ENCODE peak calls at places on chromosome 11, in four cellular contexts. One of them, this sample, is unnamed.

GRCh38 chr11:3206128-3206921 is 12.3 kb downstream of the MRGPRG start:
- DNase-seq in fibroblast of mammary gland: no peak
- DNase-seq in stimulated activated CD4-positive, alpha-beta T cell treated with anti-CD3 and anti-CD28 coated beads, Interleukin-1b, Interleukin-23, amount 100 ng/mL, for 24 hours: no peak
- DNase-seq in ovary: no peak
- DNase-seq in this sample: no peak

GRCh38 chr11:57479925-57480324 is 19.6 kb downstream of the RTN4RL2 start:
- DNase-seq in fibroblast of mammary gland: no peak
- DNase-seq in stimulated activated CD4-positive, alpha-beta T cell treated with anti-CD3 and anti-CD28 coated beads, Interleukin-1b, Interleukin-23, amount 100 ng/mL, for 24 hours: no peak
- DNase-seq in ovary: no peak
- DNase-seq in this sample: no peak

GRCh38 chr11:132792341-132793140 is 739.8 kb downstream of the OPCML start:
- DNase-seq in fibroblast of mammary gland: no peak
- DNase-seq in stimulated activated CD4-positive, alpha-beta T cell treated with anti-CD3 and anti-CD28 coated beads, Interleukin-1b, Interleukin-23, amount 100 ng/mL, for 24 hours: no peak
- DNase-seq in ovary: no peak
- DNase-seq in this sample: no peak

GRCh38 chr11:130765951-130766649 is 150.2 kb downstream of the SNX19 start:
- DNase-seq in fibroblast of mammary gland: peak
- DNase-seq in stimulated activated CD4-positive, alpha-beta T cell treated with anti-CD3 and anti-CD28 coated beads, Interleukin-1b, Interleukin-23, amount 100 ng/mL, for 24 hours: no peak
- DNase-seq in ovary: no peak
- DNase-seq in this sample: no peak

GRCh38 chr11:65478411-65479183 is 20.2 kb upstream of the MALAT1 start:
- DNase-seq in fibroblast of mammary gland: peak
- DNase-seq in stimulated activated CD4-positive, alpha-beta T cell treated with anti-CD3 and anti-CD28 coated beads, Interleukin-1b, Interleukin-23, amount 100 ng/mL, for 24 hours: no peak
- DNase-seq in ovary: peak
- DNase-seq in this sample: no peak

GRCh38 chr11:7577883-7578242 is 64.1 kb downstream of the PPFIBP2 start:
- DNase-seq in fibroblast of mammary gland: peak
- DNase-seq in stimulated activated CD4-positive, alpha-beta T cell treated with anti-CD3 and anti-CD28 coated beads, Interleukin-1b, Interleukin-23, amount 100 ng/mL, for 24 hours: no peak
- DNase-seq in ovary: no peak
- DNase-seq in this sample: no peak

GRCh38 chr11:19646921-19647320 is 65.7 kb upstream of the NAV2 start:
- DNase-seq in fibroblast of mammary gland: peak
- DNase-seq in stimulated activated CD4-positive, alpha-beta T cell treated with anti-CD3 and anti-CD28 coated beads, Interleukin-1b, Interleukin-23, amount 100 ng/mL, for 24 hours: no peak
- DNase-seq in ovary: no peak
- DNase-seq in this sample: no peak

GRCh38 chr11:12746593-12747097 is 72.4 kb downstream of the TEAD1 start:
- DNase-seq in fibroblast of mammary gland: peak
- DNase-seq in stimulated activated CD4-positive, alpha-beta T cell treated with anti-CD3 and anti-CD28 coated beads, Interleukin-1b, Interleukin-23, amount 100 ng/mL, for 24 hours: no peak
- DNase-seq in ovary: peak
- DNase-seq in this sample: peak

GRCh38 chr11:35994421-35994820 is 50.6 kb downstream of the LDLRAD3 start:
- DNase-seq in fibroblast of mammary gland: no peak
- DNase-seq in stimulated activated CD4-positive, alpha-beta T cell treated with anti-CD3 and anti-CD28 coated beads, Interleukin-1b, Interleukin-23, amount 100 ng/mL, for 24 hours: no peak
- DNase-seq in ovary: no peak
- DNase-seq in this sample: no peak

GRCh38 chr11:111046291-111046690 is 199.2 kb upstream of the POU2AF2 start:
- DNase-seq in fibroblast of mammary gland: peak
- DNase-seq in stimulated activated CD4-positive, alpha-beta T cell treated with anti-CD3 and anti-CD28 coated beads, Interleukin-1b, Interleukin-23, amount 100 ng/mL, for 24 hours: no peak
- DNase-seq in ovary: no peak
- DNase-seq in this sample: no peak